ENCODE peak calls at places on chromosomes 5 and 9, in seven cellular contexts. I is HFFc6, G is choroid plexus epithelial cell, O is Peyer's patch, E is foreskin keratinocyte, S is uterus, D is GM10248. A is an unnamed sample.

GRCh38 chr5:150131978-150132694 is 23.5 kb downstream of the PDGFRB start:
- DNase-seq in I (peak; percentile 26), G (no peak), O (no peak), E (no peak), S (peak; percentile 63), D (no peak), A (peak; percentile 64)

GRCh38 chr5:172543484-172544298 is 89.4 kb upstream of the SH3PXD2B start:
- DNase-seq in I (peak; percentile 21), G (no peak), O (no peak), E (no peak), S (peak; percentile 11), D (no peak), A (no peak)

GRCh38 chr5:10719965-10720364 is 41.1 kb downstream of the DAP start:
- DNase-seq in I (peak; percentile 97), G (peak; percentile 61), O (no peak), E (no peak), S (no peak), D (no peak), A (no peak)

GRCh38 chr5:127011151-127011550 is 19.2 kb downstream of the MARCHF3 start:
- DNase-seq in I (peak; percentile 89), G (peak; percentile 59), O (no peak), E (peak; percentile 17), S (no peak), D (no peak), A (no peak)

GRCh38 chr9:29211681-29212589 is 1638.7 kb upstream of the C9orf72 start:
- DNase-seq in I (no peak), G (peak; percentile 35), O (no peak), E (no peak), S (peak; percentile 45), D (peak; percentile 80), A (no peak)

GRCh38 chr9:134294228-134295071 is 31.8 kb upstream of the RXRA start:
- DNase-seq in I (no peak), G (peak; percentile 33), O (no peak), E (no peak), S (peak; percentile 41), D (no peak), A (peak; percentile 39)

GRCh38 chr9:23635276-23635675 is 190.8 kb downstream of the ELAVL2 start:
- DNase-seq in I (no peak), G (no peak), O (no peak), E (no peak), S (no peak), D (no peak), A (no peak)

GRCh38 chr5:53069626-53070025 is 39.9 kb downstream of the MOCS2 start:
- DNase-seq in I (peak; percentile 94), G (peak; percentile 96), O (no peak), E (no peak), S (no peak), D (no peak), A (no peak)

GRCh38 chr5:78287833-78288232 is 6.7 kb downstream of the AP3B1 start:
- DNase-seq in I (peak; percentile 73), G (peak; percentile 85), O (no peak), E (peak; percentile 56), S (no peak), D (no peak), A (peak; percentile 57)

GRCh38 chr5:148910216-148910615 is 83.8 kb downstream of the ADRB2 start:
- DNase-seq in I (no peak), G (no peak), O (no peak), E (peak; percentile 46), S (no peak), D (no peak), A (no peak)

GRCh38 chr5:14528926-14529325 is 52.7 kb upstream of the OTULINL start:
- DNase-seq in I (no peak), G (no peak), O (no peak), E (no peak), S (no peak), D (no peak), A (no peak)

GRCh38 chr9:116592926-116593325 is 94.2 kb upstream of the TRIM32 start:
- DNase-seq in I (no peak), G (no peak), O (no peak), E (peak; percentile 31), S (no peak), D (no peak), A (no peak)

GRCh38 chr5:84384604-84385575 is at the start of gene EDIL3:
- DNase-seq in I (no peak), G (peak; percentile 69), O (no peak), E (no peak), S (peak; percentile 37), D (no peak), A (no peak)

GRCh38 chr9:84669293-84670105 is at the start of gene NTRK2:
- DNase-seq in I (no peak), G (no peak), O (no peak), E (peak; percentile 34), S (no peak), D (peak; percentile 53), A (no peak)

GRCh38 chr5:140240987-140241706 is 61.8 kb downstream of the PFDN1 start:
- DNase-seq in I (peak; percentile 87), G (peak; percentile 97), O (peak; percentile 44), E (no peak), S (peak; percentile 88), D (no peak), A (no peak)

GRCh38 chr9:135342206-135343130 is 137.1 kb upstream of the PPP1R26 start:
- DNase-seq in I (no peak), G (no peak), O (no peak), E (no peak), S (no peak), D (no peak), A (peak; percentile 37)

GRCh38 chr9:109331353-109331752 is 10.5 kb upstream of the EPB41L4B start:
- DNase-seq in I (no peak), G (peak; percentile 54), O (no peak), E (no peak), S (no peak), D (no peak), A (no peak)

GRCh38 chr9:16787724-16788123 is 82.7 kb downstream of the BNC2 start:
- DNase-seq in I (peak; percentile 21), G (no peak), O (no peak), E (peak; percentile 13), S (no peak), D (no peak), A (no peak)

GRCh38 chr5:76601470-76601869 is 21.7 kb downstream of the F2RL2 start:
- DNase-seq in I (peak; percentile 66), G (peak; percentile 88), O (no peak), E (no peak), S (peak; percentile 24), D (peak; percentile 42), A (no peak)

GRCh38 chr5:59040007-59040803 is 457.3 kb downstream of the RAB3C start:
- DNase-seq in I (no peak), G (peak; percentile 89), O (no peak), E (no peak), S (no peak), D (peak; percentile 15), A (no peak)

GRCh38 chr5:65213921-65214525 is 267.7 kb downstream of the ADAMTS6 start:
- DNase-seq in I (peak; percentile 22), G (peak; percentile 69), O (no peak), E (no peak), S (no peak), D (no peak), A (peak; percentile 22)

GRCh38 chr5:156950716-156951115 is 12.3 kb downstream of the TIMD4 start:
- DNase-seq in I (no peak), G (no peak), O (no peak), E (no peak), S (no peak), D (no peak), A (no peak)

GRCh38 chr5:168974081-168974480 is 326.9 kb downstream of the SLIT3 start:
- DNase-seq in I (no peak), G (no peak), O (no peak), E (no peak), S (no peak), D (no peak), A (no peak)

GRCh38 chr9:34576943-34577634 is 12.4 kb downstream of the CNTFR start:
- DNase-seq in I (no peak), G (no peak), O (no peak), E (no peak), S (no peak), D (no peak), A (no peak)

GRCh38 chr9:72954431-72955420 is 1.9 kb upstream of the ALDH1A1 start:
- DNase-seq in I (no peak), G (no peak), O (no peak), E (no peak), S (peak; percentile 47), D (no peak), A (no peak)

GRCh38 chr5:83567741-83568530 is 96.4 kb downstream of the VCAN start:
- DNase-seq in I (peak; percentile 83), G (peak; percentile 97), O (no peak), E (peak; percentile 70), S (no peak), D (no peak), A (no peak)

GRCh38 chr9:127545196-127546124 is 66.6 kb upstream of the STXBP1 start:
- DNase-seq in I (peak; percentile 47), G (peak; percentile 57), O (no peak), E (peak; percentile 53), S (no peak), D (peak; percentile 48), A (no peak)

GRCh38 chr9:26234865-26235264 is 556.6 kb upstream of the TUSC1 start:
- DNase-seq in I (no peak), G (no peak), O (no peak), E (no peak), S (no peak), D (no peak), A (no peak)

GRCh38 chr5:1216211-1216917 is 8.8 kb upstream of the SLC6A18 start:
- DNase-seq in I (no peak), G (no peak), O (no peak), E (no peak), S (no peak), D (no peak), A (no peak)

GRCh38 chr9:110583237-110583636 is 3.7 kb upstream of the SVEP1 start:
- DNase-seq in I (peak; percentile 66), G (peak; percentile 77), O (no peak), E (no peak), S (no peak), D (no peak), A (no peak)
- TF ChIP-seq CTCF in I (peak; percentile 66), G (peak; percentile 58), O (no peak), E (peak; percentile 56), S (no peak), D (no peak), A (no peak)

DNA sequence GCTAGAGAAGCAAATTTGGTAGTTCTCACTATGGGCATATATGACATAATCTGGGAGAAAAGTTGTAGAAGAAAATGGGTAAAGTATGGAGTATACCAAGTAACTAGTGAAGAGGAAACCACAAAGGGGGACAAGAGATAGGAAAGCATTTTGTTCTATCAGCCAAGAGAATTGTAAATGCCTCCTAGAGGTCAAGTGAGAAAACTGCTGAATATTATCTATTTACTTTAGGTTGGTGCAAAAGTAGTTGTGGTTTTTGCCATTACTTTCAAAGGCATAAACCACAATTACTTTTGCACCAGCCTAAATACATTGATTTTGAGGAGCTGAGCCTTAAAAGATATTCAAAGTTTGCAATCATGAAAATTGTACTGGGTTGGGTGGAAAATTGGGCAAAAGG is 126.7 kb upstream of the GRHPR start:
- DNase-seq in I (no peak), G (no peak), O (no peak), E (no peak), S (no peak), D (no peak), A (no peak)
- TF ChIP-seq CTCF in I (peak; percentile 60), G (peak; percentile 32), O (no peak), E (peak; percentile 47), S (no peak), D (peak; percentile 30), A (peak; percentile 13)

GRCh38 chr5:34905564-34905963 is 9.7 kb downstream of the RAD1 start:
- DNase-seq in I (no peak), G (peak; percentile 51), O (no peak), E (no peak), S (no peak), D (no peak), A (no peak)
- TF ChIP-seq CTCF in I (peak; percentile 72), G (peak; percentile 69), O (no peak), E (peak; percentile 62), S (peak; percentile 33), D (peak; percentile 15), A (no peak)

GRCh38 chr5:130386155-130386554 is 481.9 kb downstream of the CHSY3 start:
- DNase-seq in I (no peak), G (peak; percentile 22), O (no peak), E (no peak), S (no peak), D (no peak), A (no peak)
- TF ChIP-seq CTCF in I (no peak), G (peak; percentile 26), O (no peak), E (peak; percentile 7), S (no peak), D (no peak), A (no peak)